ENCODE peak calls at places on chromosomes 5 and 9, in ten cellular contexts. M is CD8-positive, alpha-beta memory T cell; T is K562; D is AG04450; Z is spleen; X is foreskin fibroblast; R is mesendoderm; N is brain microvascular endothelial cell; W is CD4-positive, alpha-beta memory T cell; J is right atrium auricular region. V is an unnamed sample.

GRCh38 chr5:100406640-100407039 is 128.5 kb upstream of the FAM174A start:
- DNase-seq in M (no peak), T (no peak), D (no peak), Z (no peak), X (no peak), R (no peak), N (no peak), W (no peak), J (no peak), V (no peak)

GRCh38 chr5:98657559-98657958 is 115.9 kb upstream of the RGMB start:
- DNase-seq in M (no peak), T (no peak), D (no peak), Z (no peak), X (no peak), R (no peak), N (no peak), W (no peak), J (no peak), V (no peak)

GRCh38 chr5:149322518-149322917 is 22.8 kb upstream of the GRPEL2 start:
- DNase-seq in M (no peak), T (no peak), D (no peak), Z (no peak), X (no peak), R (no peak), N (no peak), W (no peak), J (no peak), V (no peak)

GRCh38 chr5:41334758-41335157 is 121.4 kb upstream of the C6 start:
- DNase-seq in M (no peak), T (no peak), D (no peak), Z (no peak), X (peak; percentile 11), R (peak; percentile 4), N (no peak), W (no peak), J (no peak), V (no peak)

GRCh38 chr9:849431-849830 is 7.9 kb downstream of the DMRT1 start:
- DNase-seq in M (no peak), T (no peak), D (no peak), Z (no peak), X (no peak), R (peak; percentile 70), N (no peak), W (no peak), J (no peak), V (no peak)

GRCh38 chr9:120257483-120257882 is 322.5 kb downstream of the CDK5RAP2 start:
- DNase-seq in M (no peak), T (no peak), D (no peak), Z (no peak), X (no peak), R (no peak), N (no peak), W (no peak), J (no peak), V (no peak)

GRCh38 chr5:1948663-1949191 is 66.0 kb upstream of the IRX4 start:
- DNase-seq in M (no peak), T (no peak), D (no peak), Z (no peak), X (no peak), R (no peak), N (no peak), W (no peak), J (peak; percentile 77), V (no peak)

GRCh38 chr9:37004424-37004935 is 29.6 kb downstream of the PAX5 start:
- DNase-seq in M (no peak), T (no peak), D (no peak), Z (no peak), X (no peak), R (no peak), N (no peak), W (no peak), J (no peak), V (no peak)

GRCh38 chr5:6525910-6526309 is 77.3 kb downstream of the UBE2QL1 start:
- DNase-seq in M (no peak), T (peak; percentile 63), D (no peak), Z (no peak), X (no peak), R (peak; percentile 70), N (no peak), W (no peak), J (no peak), V (peak; percentile 13)

GRCh38 chr5:54009357-54009756 is 301.0 kb downstream of the ARL15 start:
- DNase-seq in M (no peak), T (no peak), D (no peak), Z (no peak), X (no peak), R (no peak), N (no peak), W (no peak), J (no peak), V (no peak)

DNA sequence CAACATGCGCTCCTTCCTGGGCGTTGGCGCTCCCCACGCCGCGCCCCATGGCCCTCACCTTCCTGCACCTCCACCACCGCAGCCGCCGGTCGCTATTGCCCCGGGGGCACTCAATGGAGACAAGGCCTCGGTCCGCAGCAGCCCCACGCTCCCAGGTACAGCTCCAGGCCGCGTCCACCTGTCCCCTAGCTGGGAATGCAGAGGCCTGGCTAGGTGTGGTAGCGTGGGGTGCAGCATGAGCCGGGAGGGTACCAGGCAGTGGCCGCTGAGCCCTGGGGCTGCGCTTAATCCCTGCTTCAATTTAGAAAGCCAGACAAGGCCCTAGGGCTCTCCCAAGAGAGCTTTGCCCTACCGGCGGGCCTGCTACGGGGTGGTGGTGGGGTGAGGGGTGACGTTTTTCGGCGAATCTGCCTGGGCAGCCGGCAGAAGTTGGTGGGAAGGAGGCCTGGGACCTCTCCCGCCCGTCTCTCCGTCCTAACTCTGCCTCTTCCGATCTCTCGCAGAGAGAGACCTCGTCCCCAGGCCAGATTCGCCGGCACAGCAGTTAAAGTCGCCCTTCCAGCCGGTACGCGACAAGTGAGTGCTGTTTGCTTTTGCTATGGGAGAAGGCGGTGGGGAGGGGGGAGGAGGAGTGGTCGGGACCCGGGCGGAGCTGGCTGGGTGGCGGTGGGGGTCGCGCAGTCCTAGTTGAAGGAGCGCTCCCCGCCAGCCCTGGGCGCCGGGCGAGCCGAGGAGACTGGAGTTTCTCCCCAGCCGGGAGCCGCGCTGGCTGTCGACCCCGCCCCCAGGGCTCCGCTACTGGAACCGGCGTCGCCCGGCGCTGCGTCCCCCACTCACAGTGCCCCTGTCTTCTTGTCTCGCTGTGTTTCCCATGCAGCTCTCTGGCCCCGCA is 4.7 kb downstream of the IRX1 start:
- DNase-seq in M (no peak), T (no peak), D (no peak), Z (no peak), X (no peak), R (peak; percentile 78), N (no peak), W (no peak), J (no peak), V (no peak)
- H3K4me3 ChIP-seq in M (no peak overlapping the region), T (no peak overlapping the region), D (no peak overlapping the region), Z (peak overlapping the region; percentile 32), X (no peak overlapping the region), R (no peak overlapping the region), N (no peak overlapping the region), W (no peak overlapping the region), J (no peak overlapping the region), V (no peak overlapping the region)

DNA sequence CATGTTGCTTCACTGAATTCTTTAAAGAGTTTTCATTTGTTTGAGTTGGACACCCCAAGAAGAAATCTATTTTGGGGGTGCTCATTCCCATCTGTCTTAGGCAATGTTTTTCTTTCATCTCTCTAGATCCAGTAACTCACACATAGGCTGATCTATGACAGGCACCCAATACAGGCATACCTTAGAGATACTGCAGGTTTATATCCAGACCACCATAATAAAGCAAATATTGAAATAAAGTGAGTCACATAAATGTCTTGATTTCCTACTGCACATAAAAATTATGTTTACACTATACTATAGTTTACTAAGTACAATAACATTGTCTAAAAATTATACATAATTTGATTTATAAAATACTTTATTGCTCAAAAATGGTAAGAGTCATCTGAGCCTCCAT is 364.5 kb downstream of the MTRR start:
- DNase-seq in M (no peak), T (no peak), D (no peak), Z (no peak), X (no peak), R (no peak), N (no peak), W (no peak), J (no peak), V (no peak)
- H3K4me3 ChIP-seq in M (no peak overlapping the region), T (no peak overlapping the region), D (no peak overlapping the region), Z (no peak overlapping the region), X (no peak overlapping the region), R (no peak overlapping the region), N (no peak overlapping the region), W (no peak overlapping the region), J (no peak overlapping the region), V (no peak overlapping the region)

GRCh38 chr5:82467006-82467561 is 188.9 kb upstream of the RPS23 start:
- DNase-seq in M (no peak), T (no peak), D (no peak), Z (no peak), X (peak; percentile 86), R (peak; percentile 7), N (peak; percentile 56), W (no peak), J (peak; percentile 61), V (no peak)
- H3K4me3 ChIP-seq in M (no peak overlapping the region), T (no peak overlapping the region), D (no peak overlapping the region), Z (no peak overlapping the region), X (peak overlapping the region; percentile 55), R (no peak overlapping the region), N (no peak overlapping the region), W (no peak overlapping the region), J (no peak overlapping the region), V (no peak overlapping the region)

GRCh38 chr5:178359738-178360137 is 127.1 kb upstream of the PHYKPL start:
- DNase-seq in M (no peak), T (no peak), D (no peak), Z (peak; percentile 13), X (no peak), R (no peak), N (no peak), W (no peak), J (no peak), V (no peak)

GRCh38 chr5:178356459-178356872 is 123.9 kb upstream of the PHYKPL start:
- DNase-seq in M (no peak), T (no peak), D (no peak), Z (peak; percentile 77), X (no peak), R (peak; percentile 88), N (no peak), W (no peak), J (no peak), V (no peak)

GRCh38 chr5:178357678-178358077 is 125.1 kb upstream of the PHYKPL start:
- DNase-seq in M (no peak), T (no peak), D (no peak), Z (no peak), X (no peak), R (no peak), N (no peak), W (no peak), J (no peak), V (no peak)

GRCh38 chr5:178355662-178356061 is 123.1 kb upstream of the PHYKPL start:
- DNase-seq in M (no peak), T (no peak), D (no peak), Z (no peak), X (no peak), R (no peak), N (no peak), W (no peak), J (no peak), V (no peak)

DNA sequence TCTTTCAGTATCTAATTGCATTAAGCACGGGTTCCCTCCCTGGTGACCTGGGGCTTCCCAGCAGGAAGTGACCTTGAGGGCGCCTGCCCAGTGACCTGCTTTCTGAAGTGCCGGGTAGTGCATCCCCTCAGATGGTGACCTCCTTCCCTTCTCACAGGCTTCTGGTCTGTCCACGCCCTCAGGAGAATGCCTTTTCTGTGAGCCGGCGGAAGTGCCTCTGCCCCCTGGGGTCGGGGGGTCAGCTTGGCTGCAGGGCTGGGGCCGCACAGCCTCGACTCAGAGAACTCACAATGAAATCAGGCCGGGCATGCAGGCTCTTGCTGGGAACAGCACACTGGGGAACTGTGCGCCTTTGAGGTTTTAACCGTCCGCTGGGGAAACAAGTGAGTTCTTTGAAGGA is 124.5 kb upstream of the PHYKPL start:
- DNase-seq in M (no peak), T (no peak), D (no peak), Z (peak; percentile 81), X (no peak), R (peak; percentile 94), N (no peak), W (no peak), J (no peak), V (no peak)
- H3K4me3 ChIP-seq in M (no peak overlapping the region), T (no peak overlapping the region), D (no peak overlapping the region), Z (no peak overlapping the region), X (no peak overlapping the region), R (no peak overlapping the region), N (no peak overlapping the region), W (no peak overlapping the region), J (no peak overlapping the region), V (no peak overlapping the region)